ENCODE peak calls at places on chromosomes 7 and 10, in six cellular contexts. T, O, X, S, M and U are unnamed samples.

GRCh38 chr10:98309366-98310355 is 41.7 kb upstream of the LOXL4 start:
- DNase-seq in T (no peak), O (peak), X (peak), S (no peak), M (peak), U (peak)

GRCh38 chr7:31981874-31982390 is 88.3 kb downstream of the PDE1C start:
- DNase-seq in T (no peak), O (no peak), X (no peak), S (no peak), M (no peak), U (no peak)

GRCh38 chr10:119078422-119079179 is 2.0 kb downstream of the EIF3A start:
- DNase-seq in T (no peak), O (no peak), X (no peak), S (no peak), M (no peak), U (no peak)

GRCh38 chr10:131001438-131001837 is 310.1 kb downstream of the TCERG1L start:
- DNase-seq in T (no peak), O (no peak), X (no peak), S (no peak), M (no peak), U (peak)

GRCh38 chr10:4344544-4344994 is 481.4 kb upstream of the AKR1E2 start:
- DNase-seq in T (peak), O (peak), X (peak), S (no peak), M (peak), U (peak)

GRCh38 chr10:13180788-13181187 is 19.4 kb downstream of the MCM10 start:
- DNase-seq in T (no peak), O (no peak), X (no peak), S (no peak), M (no peak), U (no peak)

GRCh38 chr7:116552616-116553015 is 27.8 kb downstream of the CAV1 start:
- DNase-seq in T (no peak), O (no peak), X (peak), S (no peak), M (no peak), U (no peak)

GRCh38 chr7:85184599-85185354 is 2.1 kb downstream of the SEMA3D start:
- DNase-seq in T (no peak), O (no peak), X (peak), S (no peak), M (no peak), U (peak)

GRCh38 chr10:85792533-85792858 is 574.1 kb downstream of the GRID1 start:
- DNase-seq in T (no peak), O (no peak), X (no peak), S (no peak), M (no peak), U (no peak)

GRCh38 chr7:95871896-95872295 is 99.5 kb downstream of the DYNC1I1 start:
- DNase-seq in T (no peak), O (no peak), X (no peak), S (no peak), M (no peak), U (no peak)

GRCh38 chr10:110172155-110172554 is 35.2 kb upstream of the MXI1 start:
- DNase-seq in T (peak), O (no peak), X (no peak), S (no peak), M (peak), U (no peak)

GRCh38 chr10:100744980-100745881 is at the start of gene PAX2:
- DNase-seq in T (no peak), O (no peak), X (peak), S (no peak), M (peak), U (no peak)

GRCh38 chr10:98349508-98349922 is 65.5 kb downstream of the PYROXD2 start:
- DNase-seq in T (no peak), O (peak), X (peak), S (no peak), M (no peak), U (no peak)

GRCh38 chr7:34133356-34133982 is 228.1 kb downstream of the BMPER start:
- DNase-seq in T (no peak), O (no peak), X (peak), S (no peak), M (peak), U (no peak)

GRCh38 chr10:71740069-71740468 is 20.5 kb upstream of the C10orf105 start:
- DNase-seq in T (no peak), O (no peak), X (no peak), S (no peak), M (no peak), U (peak)

GRCh38 chr10:94439275-94439861 is 37.0 kb downstream of the TBC1D12 start:
- DNase-seq in T (no peak), O (no peak), X (peak), S (no peak), M (no peak), U (no peak)

GRCh38 chr10:3955493-3955892 is 170.5 kb upstream of the KLF6 start:
- DNase-seq in T (no peak), O (no peak), X (no peak), S (no peak), M (no peak), U (no peak)

GRCh38 chr10:86023931-86024554 is 342.6 kb downstream of the GRID1 start:
- DNase-seq in T (no peak), O (no peak), X (no peak), S (no peak), M (no peak), U (no peak)

GRCh38 chr7:77247206-77247850 is 47.7 kb upstream of the FGL2 start:
- DNase-seq in T (peak), O (peak), X (peak), S (peak), M (peak), U (peak)

GRCh38 chr7:105046414-105046813 is 32.4 kb downstream of the KMT2E start:
- DNase-seq in T (no peak), O (no peak), X (no peak), S (no peak), M (no peak), U (no peak)

GRCh38 chr7:29146888-29147609 is 712 bp upstream of the CPVL start:
- DNase-seq in T (no peak), O (peak), X (peak), S (no peak), M (no peak), U (peak)

GRCh38 chr10:113693348-113693747 is 13.6 kb downstream of the CASP7 start:
- DNase-seq in T (no peak), O (no peak), X (no peak), S (no peak), M (no peak), U (no peak)

GRCh38 chr10:83647519-83647918 is 491.8 kb upstream of the GHITM start:
- DNase-seq in T (no peak), O (no peak), X (no peak), S (no peak), M (no peak), U (no peak)

GRCh38 chr7:125061776-125062397 is 132.3 kb upstream of the POT1 start:
- DNase-seq in T (peak), O (no peak), X (peak), S (no peak), M (no peak), U (no peak)

GRCh38 chr10:62805139-62806092 is 896 bp downstream of the ADO start:
- DNase-seq in T (no peak), O (peak), X (no peak), S (no peak), M (peak), U (peak)

GRCh38 chr10:116873134-116873533 is 23.8 kb downstream of the ENO4 start:
- DNase-seq in T (no peak), O (no peak), X (no peak), S (no peak), M (no peak), U (no peak)

GRCh38 chr7:5423272-5423843 is at the start of gene TNRC18:
- DNase-seq in T (no peak), O (peak), X (peak), S (no peak), M (peak), U (peak)

GRCh38 chr10:48194830-48195229 is 79.7 kb downstream of the FRMPD2 start:
- DNase-seq in T (no peak), O (no peak), X (no peak), S (no peak), M (peak), U (no peak)

GRCh38 chr10:125961743-125962142 is 65.4 kb downstream of the FANK1 start:
- DNase-seq in T (no peak), O (no peak), X (no peak), S (no peak), M (no peak), U (no peak)

GRCh38 chr7:116316838-116317612 is 106.7 kb downstream of the TES start:
- DNase-seq in T (peak), O (peak), X (peak), S (no peak), M (peak), U (peak)

GRCh38 chr10:5449823-5450222 is 37.5 kb downstream of the NET1 start:
- DNase-seq in T (no peak), O (no peak), X (no peak), S (no peak), M (no peak), U (no peak)

GRCh38 chr10:30758341-30758740 is 128.8 kb upstream of the LYZL2 start:
- DNase-seq in T (no peak), O (no peak), X (no peak), S (no peak), M (no peak), U (no peak)

GRCh38 chr10:1968257-1969025 is 231.1 kb upstream of the ADARB2 start:
- DNase-seq in T (no peak), O (no peak), X (peak), S (no peak), M (no peak), U (no peak)

GRCh38 chr7:21548491-21548890 is 5.7 kb downstream of the DNAH11 start:
- DNase-seq in T (no peak), O (no peak), X (no peak), S (no peak), M (no peak), U (no peak)

GRCh38 chr7:155585956-155586355 is 39.6 kb upstream of the CNPY1 start:
- DNase-seq in T (no peak), O (no peak), X (no peak), S (no peak), M (no peak), U (no peak)

GRCh38 chr7:29408841-29409243 is 154.8 kb upstream of the PRR15 start:
- DNase-seq in T (peak), O (peak), X (peak), S (peak), M (peak), U (peak)

DNA sequence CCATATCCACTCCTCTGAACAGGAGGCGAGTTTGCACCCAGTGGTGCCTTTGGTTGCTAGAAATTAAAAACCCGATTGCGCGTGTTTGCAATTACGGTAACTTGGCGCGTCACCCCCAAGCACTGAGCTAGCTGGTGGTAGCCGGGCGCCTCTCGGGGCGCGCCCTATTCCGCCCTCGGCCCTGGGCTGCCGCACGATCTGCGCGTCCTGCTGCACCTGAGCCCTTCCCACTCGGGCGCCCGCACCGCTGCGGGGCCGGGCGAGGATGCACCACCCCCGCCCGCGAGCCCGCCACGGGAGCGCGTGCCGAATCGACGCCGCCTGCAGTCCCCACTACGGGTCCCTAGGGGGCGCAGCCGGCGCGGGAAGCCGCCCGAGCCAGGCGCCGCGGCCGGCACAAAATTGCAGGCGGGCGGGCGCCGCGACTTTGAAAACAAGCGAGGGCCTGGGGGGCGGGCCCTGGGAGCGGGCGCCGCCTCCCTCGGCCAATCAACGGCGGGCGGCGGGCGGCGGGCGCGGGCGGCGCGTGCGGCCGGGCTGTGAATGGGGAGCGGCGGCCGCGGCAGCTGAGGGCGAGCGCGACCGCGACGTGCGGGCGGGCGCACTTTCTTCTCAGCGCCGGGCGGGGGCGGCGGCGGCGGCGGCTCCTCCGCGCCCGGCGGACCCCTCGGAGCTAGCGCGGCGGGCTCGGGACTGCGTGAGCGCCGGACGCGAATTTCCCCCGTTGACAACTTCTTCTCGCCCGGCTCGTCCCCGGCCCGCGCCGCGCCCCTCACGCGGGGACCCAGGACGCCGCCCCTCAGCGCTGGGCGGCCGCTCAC is at the start of gene SDK1:
- DNase-seq in T (peak), O (peak), X (peak), S (peak), M (peak), U (peak)
- H3K4me3 ChIP-seq in T (peak), O (peak), X (peak), S (peak), M (peak), U (peak)

GRCh38 chr7:157473051-157473569 is 136.3 kb downstream of the DNAJB6 start:
- DNase-seq in T (no peak), O (peak), X (no peak), S (no peak), M (no peak), U (no peak)

GRCh38 chr7:157476201-157476600 is 139.4 kb downstream of the DNAJB6 start:
- DNase-seq in T (no peak), O (no peak), X (no peak), S (peak), M (no peak), U (no peak)

GRCh38 chr7:157475601-157476000 is 138.8 kb downstream of the DNAJB6 start:
- DNase-seq in T (no peak), O (no peak), X (no peak), S (peak), M (no peak), U (no peak)

GRCh38 chr7:157475095-157475494 is 138.3 kb downstream of the DNAJB6 start:
- DNase-seq in T (no peak), O (no peak), X (no peak), S (peak), M (no peak), U (no peak)

GRCh38 chr7:157474685-157475084 is 137.9 kb downstream of the DNAJB6 start:
- DNase-seq in T (no peak), O (peak), X (peak), S (peak), M (peak), U (no peak)
- TF ChIP-seq CTCF in T (peak), O (no peak), X (peak), S (no peak), M (peak), U (peak)

GRCh38 chr10:649798-650690 is 39.4 kb downstream of the DIP2C start:
- DNase-seq in T (no peak), O (peak), X (no peak), S (no peak), M (peak), U (no peak)
- H3K4me3 ChIP-seq in T (no peak), O (peak), X (no peak), S (no peak), M (peak), U (no peak)

GRCh38 chr7:131338173-131338572 is 10.5 kb downstream of the MKLN1 start:
- DNase-seq in T (no peak), O (no peak), X (no peak), S (no peak), M (no peak), U (no peak)
- TF ChIP-seq CTCF in T (peak), O (no peak), X (no peak), S (no peak), M (no peak), U (no peak)